ENCODE peak calls at places on chromosomes 12 and 14, in six cellular contexts. One of them, this sample, is unnamed. For H3K4me1, the result is how much of the 10 kb centered on the place peaks cover.

GRCh38 chr12:94875525-94875924 is 128.0 kb downstream of the NDUFA12 start:
- DNase-seq in right lobe of liver: no peak
- DNase-seq in psoas muscle: no peak
- DNase-seq in stomach: no peak
- DNase-seq in IMR-90: no peak
- DNase-seq in trophoblast cell: peak
- DNase-seq in this sample: no peak

GRCh38 chr12:116436561-116437249 is 122.5 kb upstream of the MAP1LC3B2 start:
- DNase-seq in right lobe of liver: peak
- DNase-seq in psoas muscle: no peak
- DNase-seq in stomach: peak
- DNase-seq in IMR-90: no peak
- DNase-seq in trophoblast cell: no peak
- DNase-seq in this sample: no peak

GRCh38 chr12:40224439-40225291 is at the start of gene LRRK2:
- DNase-seq in right lobe of liver: peak
- DNase-seq in psoas muscle: peak
- DNase-seq in stomach: peak
- DNase-seq in IMR-90: peak
- DNase-seq in trophoblast cell: peak
- DNase-seq in this sample: peak

GRCh38 chr12:4152145-4152795 is 121.3 kb upstream of the CCND2 start:
- DNase-seq in right lobe of liver: no peak
- DNase-seq in psoas muscle: no peak
- DNase-seq in stomach: no peak
- DNase-seq in IMR-90: no peak
- DNase-seq in trophoblast cell: no peak
- DNase-seq in this sample: no peak

GRCh38 chr14:89425931-89426330 is 8.9 kb upstream of the FOXN3 start:
- DNase-seq in right lobe of liver: no peak
- DNase-seq in psoas muscle: no peak
- DNase-seq in stomach: no peak
- DNase-seq in IMR-90: peak
- DNase-seq in trophoblast cell: peak
- DNase-seq in this sample: no peak

GRCh38 chr12:8886515-8887284 is 27.6 kb upstream of the PHC1 start:
- DNase-seq in right lobe of liver: no peak
- DNase-seq in psoas muscle: no peak
- DNase-seq in stomach: no peak
- DNase-seq in IMR-90: no peak
- DNase-seq in trophoblast cell: no peak
- DNase-seq in this sample: no peak

GRCh38 chr12:107133462-107133861 is 40.1 kb upstream of the CRY1 start:
- DNase-seq in right lobe of liver: no peak
- DNase-seq in psoas muscle: no peak
- DNase-seq in stomach: no peak
- DNase-seq in IMR-90: no peak
- DNase-seq in trophoblast cell: no peak
- DNase-seq in this sample: no peak

GRCh38 chr12:126191949-126192348 is 1126.7 kb downstream of the AACS start:
- DNase-seq in right lobe of liver: no peak
- DNase-seq in psoas muscle: no peak
- DNase-seq in stomach: no peak
- DNase-seq in IMR-90: no peak
- DNase-seq in trophoblast cell: no peak
- DNase-seq in this sample: no peak

GRCh38 chr12:114747156-114747555 is 63.2 kb upstream of the TBX3 start:
- DNase-seq in right lobe of liver: no peak
- DNase-seq in psoas muscle: no peak
- DNase-seq in stomach: no peak
- DNase-seq in IMR-90: peak
- DNase-seq in trophoblast cell: no peak
- DNase-seq in this sample: no peak

GRCh38 chr12:92503029-92503931 is 199.5 kb upstream of the PLEKHG7 start:
- DNase-seq in right lobe of liver: peak
- DNase-seq in psoas muscle: no peak
- DNase-seq in stomach: no peak
- DNase-seq in IMR-90: no peak
- DNase-seq in trophoblast cell: no peak
- DNase-seq in this sample: no peak

GRCh38 chr12:25436206-25436912 is 116.7 kb downstream of the LMNTD1 start:
- DNase-seq in right lobe of liver: no peak
- DNase-seq in psoas muscle: no peak
- DNase-seq in stomach: no peak
- DNase-seq in IMR-90: peak
- DNase-seq in trophoblast cell: peak
- DNase-seq in this sample: no peak

GRCh38 chr14:32078794-32079663 is 1.9 kb downstream of the ARHGAP5 start:
- DNase-seq in right lobe of liver: no peak
- DNase-seq in psoas muscle: no peak
- DNase-seq in stomach: no peak
- DNase-seq in IMR-90: peak
- DNase-seq in trophoblast cell: peak
- DNase-seq in this sample: no peak

GRCh38 chr12:74509886-74510285 is 27.7 kb upstream of the ATXN7L3B start:
- DNase-seq in right lobe of liver: no peak
- DNase-seq in psoas muscle: no peak
- DNase-seq in stomach: no peak
- DNase-seq in IMR-90: no peak
- DNase-seq in trophoblast cell: no peak
- DNase-seq in this sample: no peak

GRCh38 chr12:24746021-24746671 is 202.8 kb downstream of the BCAT1 start:
- DNase-seq in right lobe of liver: no peak
- DNase-seq in psoas muscle: no peak
- DNase-seq in stomach: no peak
- DNase-seq in IMR-90: no peak
- DNase-seq in trophoblast cell: no peak
- DNase-seq in this sample: no peak

GRCh38 chr12:71071466-71072097 is 86.2 kb downstream of the TSPAN8 start:
- DNase-seq in right lobe of liver: no peak
- DNase-seq in psoas muscle: no peak
- DNase-seq in stomach: no peak
- DNase-seq in IMR-90: no peak
- DNase-seq in trophoblast cell: no peak
- DNase-seq in this sample: no peak

GRCh38 chr14:34229140-34229539 is 232.9 kb downstream of the SPTSSA start:
- DNase-seq in right lobe of liver: no peak
- DNase-seq in psoas muscle: no peak
- DNase-seq in stomach: no peak
- DNase-seq in IMR-90: no peak
- DNase-seq in trophoblast cell: no peak
- DNase-seq in this sample: no peak

GRCh38 chr12:111063296-111064026 is 143.1 kb upstream of the MYL2 start:
- DNase-seq in right lobe of liver: peak
- DNase-seq in psoas muscle: no peak
- DNase-seq in stomach: no peak
- DNase-seq in IMR-90: no peak
- DNase-seq in trophoblast cell: peak
- DNase-seq in this sample: no peak

GRCh38 chr12:114528766-114529165 is 122.8 kb upstream of the TBX5 start:
- DNase-seq in right lobe of liver: no peak
- DNase-seq in psoas muscle: no peak
- DNase-seq in stomach: no peak
- DNase-seq in IMR-90: no peak
- DNase-seq in trophoblast cell: peak
- DNase-seq in this sample: no peak

GRCh38 chr12:111160350-111161142 is 208.3 kb downstream of the PHETA1 start:
- DNase-seq in right lobe of liver: no peak
- DNase-seq in psoas muscle: no peak
- DNase-seq in stomach: no peak
- DNase-seq in IMR-90: no peak
- DNase-seq in trophoblast cell: no peak
- DNase-seq in this sample: no peak

GRCh38 chr12:46406352-46407027 is 33.9 kb upstream of the SLC38A2 start:
- DNase-seq in right lobe of liver: no peak
- DNase-seq in psoas muscle: no peak
- DNase-seq in stomach: no peak
- DNase-seq in IMR-90: no peak
- DNase-seq in trophoblast cell: no peak
- DNase-seq in this sample: no peak

GRCh38 chr12:29053567-29053966 is 95.5 kb upstream of the FAR2 start:
- DNase-seq in right lobe of liver: no peak
- DNase-seq in psoas muscle: no peak
- DNase-seq in stomach: no peak
- DNase-seq in IMR-90: no peak
- DNase-seq in trophoblast cell: peak
- DNase-seq in this sample: no peak

GRCh38 chr12:15712160-15712559 is 77.0 kb downstream of the EPS8 start:
- DNase-seq in right lobe of liver: no peak
- DNase-seq in psoas muscle: no peak
- DNase-seq in stomach: no peak
- DNase-seq in IMR-90: no peak
- DNase-seq in trophoblast cell: no peak
- DNase-seq in this sample: no peak

GRCh38 chr12:15712823-15713663 is 76.1 kb downstream of the EPS8 start:
- DNase-seq in right lobe of liver: peak
- DNase-seq in psoas muscle: no peak
- DNase-seq in stomach: peak
- DNase-seq in IMR-90: no peak
- DNase-seq in trophoblast cell: no peak
- DNase-seq in this sample: peak

GRCh38 chr12:15710860-15711510 is 78.2 kb downstream of the EPS8 start:
- DNase-seq in right lobe of liver: no peak
- DNase-seq in psoas muscle: no peak
- DNase-seq in stomach: no peak
- DNase-seq in IMR-90: no peak
- DNase-seq in trophoblast cell: no peak
- DNase-seq in this sample: no peak

GRCh38 chr12:15716566-15716965 is 72.6 kb downstream of the EPS8 start:
- DNase-seq in right lobe of liver: no peak
- DNase-seq in psoas muscle: no peak
- DNase-seq in stomach: no peak
- DNase-seq in IMR-90: no peak
- DNase-seq in trophoblast cell: no peak
- DNase-seq in this sample: no peak

GRCh38 chr12:15714256-15714655 is 74.9 kb downstream of the EPS8 start:
- DNase-seq in right lobe of liver: no peak
- DNase-seq in psoas muscle: no peak
- DNase-seq in stomach: no peak
- DNase-seq in IMR-90: no peak
- DNase-seq in trophoblast cell: no peak
- DNase-seq in this sample: no peak
- H3K4me1 ChIP-seq in right lobe of liver: under half
- H3K4me1 ChIP-seq in psoas muscle: under half
- H3K4me1 ChIP-seq in stomach: under half
- H3K4me1 ChIP-seq in IMR-90: under half
- H3K4me1 ChIP-seq in trophoblast cell: under half
- H3K4me1 ChIP-seq in this sample: under half

GRCh38 chr14:103314496-103315277 is 19.4 kb upstream of the EIF5 start:
- DNase-seq in right lobe of liver: peak
- DNase-seq in psoas muscle: no peak
- DNase-seq in stomach: peak
- DNase-seq in IMR-90: no peak
- DNase-seq in trophoblast cell: no peak
- DNase-seq in this sample: no peak
- H3K4me1 ChIP-seq in right lobe of liver: under half
- H3K4me1 ChIP-seq in psoas muscle: under half
- H3K4me1 ChIP-seq in stomach: under half
- H3K4me1 ChIP-seq in IMR-90: under half
- H3K4me1 ChIP-seq in trophoblast cell: under half
- H3K4me1 ChIP-seq in this sample: under half

GRCh38 chr12:1580036-1580435 is 14.3 kb downstream of the FBXL14 start:
- DNase-seq in right lobe of liver: no peak
- DNase-seq in psoas muscle: no peak
- DNase-seq in stomach: no peak
- DNase-seq in IMR-90: no peak
- DNase-seq in trophoblast cell: no peak
- DNase-seq in this sample: no peak
- H3K4me1 ChIP-seq in right lobe of liver: under half
- H3K4me1 ChIP-seq in psoas muscle: under half
- H3K4me1 ChIP-seq in stomach: half or more
- H3K4me1 ChIP-seq in IMR-90: under half
- H3K4me1 ChIP-seq in trophoblast cell: under half
- H3K4me1 ChIP-seq in this sample: under half

GRCh38 chr12:132186208-132186856 is 42.1 kb downstream of the NOC4L start:
- DNase-seq in right lobe of liver: no peak
- DNase-seq in psoas muscle: no peak
- DNase-seq in stomach: no peak
- DNase-seq in IMR-90: no peak
- DNase-seq in trophoblast cell: no peak
- DNase-seq in this sample: no peak
- H3K4me1 ChIP-seq in right lobe of liver: under half
- H3K4me1 ChIP-seq in psoas muscle: under half
- H3K4me1 ChIP-seq in stomach: under half
- H3K4me1 ChIP-seq in IMR-90: under half
- H3K4me1 ChIP-seq in trophoblast cell: under half
- H3K4me1 ChIP-seq in this sample: under half

GRCh38 chr14:38948576-38948975 is 154.5 kb downstream of the SEC23A start:
- DNase-seq in right lobe of liver: no peak
- DNase-seq in psoas muscle: no peak
- DNase-seq in stomach: no peak
- DNase-seq in IMR-90: no peak
- DNase-seq in trophoblast cell: no peak
- DNase-seq in this sample: no peak
- H3K4me1 ChIP-seq in right lobe of liver: under half
- H3K4me1 ChIP-seq in psoas muscle: under half
- H3K4me1 ChIP-seq in stomach: under half
- H3K4me1 ChIP-seq in IMR-90: under half
- H3K4me1 ChIP-seq in trophoblast cell: under half
- H3K4me1 ChIP-seq in this sample: under half

DNA sequence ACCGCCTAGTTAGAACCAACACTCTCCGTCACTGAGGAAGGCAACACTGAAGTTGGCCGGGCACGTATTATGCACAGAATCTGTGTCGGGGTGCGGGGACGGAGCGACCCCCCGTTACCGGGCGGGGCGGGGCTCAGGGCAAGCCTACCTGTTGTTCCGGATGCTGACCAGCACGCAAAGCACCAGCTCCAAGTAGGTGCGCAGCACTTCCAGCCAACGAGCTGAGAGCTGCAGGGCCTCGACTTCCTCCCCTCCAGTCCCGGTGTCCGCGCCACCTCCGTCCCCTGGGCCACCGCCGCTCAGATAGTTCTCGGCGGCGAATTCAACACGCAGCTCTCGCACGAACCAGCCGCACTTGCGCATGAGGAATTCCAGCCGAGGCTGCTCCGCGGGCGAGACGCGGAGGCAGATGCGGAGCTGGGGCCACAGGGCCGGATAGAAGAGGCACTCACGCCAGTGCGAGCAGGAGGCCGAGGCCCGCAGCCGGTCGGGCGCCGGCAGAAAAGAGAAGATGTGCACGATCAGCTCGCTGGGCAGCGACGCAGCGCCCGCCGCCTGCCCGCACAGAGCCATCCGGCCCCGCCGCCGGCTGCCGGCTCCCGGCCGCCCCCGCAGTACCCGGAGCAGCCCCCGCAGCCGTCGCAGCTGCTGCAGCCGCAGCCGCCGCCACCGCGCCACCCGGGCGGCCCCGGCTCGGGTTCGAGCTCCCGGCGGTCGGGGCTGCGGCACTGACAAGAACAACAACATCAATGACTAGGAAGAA is 636 bp downstream of the FBXO33 start:
- DNase-seq in right lobe of liver: peak
- DNase-seq in psoas muscle: peak
- DNase-seq in stomach: peak
- DNase-seq in IMR-90: peak
- DNase-seq in trophoblast cell: peak
- DNase-seq in this sample: peak
- H3K4me1 ChIP-seq in right lobe of liver: under half
- H3K4me1 ChIP-seq in psoas muscle: under half
- H3K4me1 ChIP-seq in stomach: half or more
- H3K4me1 ChIP-seq in IMR-90: under half
- H3K4me1 ChIP-seq in trophoblast cell: under half
- H3K4me1 ChIP-seq in this sample: under half